ENCODE peak calls at places on chromosomes 12 and 14, in ten cellular contexts. U is AG04449; C is transverse colon; G is fibroblast of villous mesenchyme; Z is tibial nerve; M is CD8-positive, alpha-beta T cell; J is left lung; T is thyroid gland; Y is K562; O is brain microvascular endothelial cell. L is an unnamed sample.

GRCh38 chr14:48536318-48536717 is 860.9 kb upstream of the MDGA2 start:
- DNase-seq in J (no peak), C (no peak), M (no peak), G (peak), O (no peak), Z (no peak), Y (no peak), T (no peak), U (no peak), L (peak)

GRCh38 chr12:124566181-124567034 is 1.0 kb downstream of the NCOR2 start:
- DNase-seq in Y (peak), M (peak), G (peak), J (peak), T (peak), U (no peak), Z (peak), C (peak), O (peak), L (peak)

GRCh38 chr12:103046154-103046553 is 88.7 kb downstream of the ASCL1 start:
- DNase-seq in U (no peak), J (no peak), Y (no peak), T (no peak), G (no peak), M (no peak), O (no peak), Z (no peak), C (no peak), L (no peak)

GRCh38 chr12:111437816-111438454 is 32.2 kb downstream of the SH2B3 start:
- DNase-seq in G (peak), Z (peak), C (peak), M (peak), Y (no peak), J (no peak), O (peak), T (no peak), U (no peak), L (no peak)

GRCh38 chr14:89330236-89331002 is 86.6 kb downstream of the FOXN3 start:
- DNase-seq in U (peak), C (peak), G (peak), Y (no peak), O (peak), J (no peak), M (no peak), T (no peak), Z (peak), L (no peak)

GRCh38 chr12:124837958-124838803 is 25.5 kb downstream of the SCARB1 start:
- DNase-seq in J (peak), U (peak), T (peak), Y (no peak), C (peak), O (peak), M (no peak), Z (peak), G (peak), L (no peak)

GRCh38 chr12:125861299-125862281 is 796.4 kb downstream of the AACS start:
- DNase-seq in M (no peak), C (peak), U (no peak), T (peak), J (peak), G (peak), O (no peak), Z (peak), Y (peak), L (no peak)

GRCh38 chr12:16955083-16955657 is 349.2 kb upstream of the LMO3 start:
- DNase-seq in G (peak), Z (no peak), O (no peak), M (no peak), U (no peak), C (no peak), T (no peak), Y (no peak), J (no peak), L (no peak)

GRCh38 chr12:118377891-118378470 is 1.6 kb downstream of the SUDS3 start:
- DNase-seq in U (no peak), G (peak), T (peak), J (no peak), Z (peak), C (peak), Y (peak), O (peak), M (peak), L (peak)

GRCh38 chr12:69096669-69097364 is 142.6 kb upstream of the CPSF6 start:
- DNase-seq in Y (no peak), J (no peak), C (no peak), U (no peak), T (no peak), M (no peak), G (no peak), O (peak), Z (no peak), L (no peak)

GRCh38 chr14:105742531-105742848 is 216.1 kb downstream of the TMEM121 start:
- DNase-seq in O (no peak), Y (no peak), U (no peak), T (no peak), J (peak), C (no peak), G (no peak), M (no peak), Z (no peak), L (no peak)

GRCh38 chr14:87992720-87993484 is at the start of gene GALC:
- DNase-seq in J (peak), O (peak), Z (peak), C (peak), T (peak), G (peak), U (peak), M (peak), Y (peak), L (peak)

GRCh38 chr14:20683125-20683895 is 1.1 kb upstream of the RNASE4 start:
- DNase-seq in O (peak), T (peak), U (peak), J (peak), G (peak), Y (peak), M (peak), Z (peak), C (peak), L (peak)

GRCh38 chr14:67567654-67568053 is 32.4 kb downstream of the PIGH start:
- DNase-seq in U (no peak), J (no peak), Y (no peak), T (peak), M (no peak), C (no peak), G (no peak), Z (no peak), O (no peak), L (no peak)

GRCh38 chr14:99116741-99117295 is 155.2 kb downstream of the BCL11B start:
- DNase-seq in C (no peak), M (no peak), U (no peak), J (no peak), G (no peak), Y (no peak), Z (peak), O (no peak), T (no peak), L (no peak)

GRCh38 chr12:9335867-9336266 is 127.7 kb upstream of the PZP start:
- DNase-seq in T (no peak), J (no peak), Y (no peak), G (no peak), U (no peak), C (no peak), M (no peak), O (no peak), Z (no peak), L (no peak)

GRCh38 chr12:106229036-106229591 is 18.7 kb downstream of the CKAP4 start:
- DNase-seq in Z (no peak), C (no peak), J (no peak), T (no peak), M (no peak), O (no peak), U (no peak), Y (no peak), G (no peak), L (no peak)

GRCh38 chr14:50272498-50272897 is 39.5 kb downstream of the L2HGDH start:
- DNase-seq in J (no peak), U (no peak), C (no peak), Y (no peak), O (no peak), Z (no peak), M (no peak), G (peak), T (no peak), L (no peak)

GRCh38 chr12:103639983-103640382 is 52.9 kb downstream of the STAB2 start:
- DNase-seq in Y (no peak), J (no peak), Z (no peak), O (no peak), M (no peak), C (no peak), G (no peak), T (no peak), U (no peak), L (no peak)

GRCh38 chr14:93078830-93079229 is 36.9 kb downstream of the ITPK1 start:
- DNase-seq in Z (peak), U (peak), M (no peak), J (no peak), O (peak), T (no peak), C (no peak), G (peak), Y (no peak), L (no peak)

GRCh38 chr14:49992901-49993335 is 100.0 kb downstream of the ARF6 start:
- DNase-seq in Z (no peak), J (no peak), U (no peak), O (peak), M (no peak), T (no peak), G (peak), Y (no peak), C (no peak), L (no peak)

GRCh38 chr14:100524933-100525243 is 62.3 kb downstream of the BEGAIN start:
- DNase-seq in Z (no peak), C (no peak), Y (peak), M (peak), T (no peak), O (peak), G (peak), J (peak), U (no peak), L (no peak)

GRCh38 chr14:90693413-90693812 is 122.8 kb downstream of the TTC7B start:
- DNase-seq in T (no peak), C (no peak), M (no peak), G (no peak), O (no peak), U (no peak), Z (no peak), J (no peak), Y (no peak), L (no peak)

GRCh38 chr12:82325540-82326336 is 32.4 kb downstream of the CCDC59 start:
- DNase-seq in C (no peak), U (no peak), J (no peak), O (no peak), M (no peak), G (no peak), Z (no peak), Y (no peak), T (no peak), L (no peak)

GRCh38 chr14:52060080-52060479 is 8.8 kb downstream of the NID2 start:
- DNase-seq in Y (no peak), O (no peak), Z (no peak), M (no peak), C (peak), J (no peak), T (peak), U (no peak), G (no peak), L (no peak)

GRCh38 chr12:13173537-13173936 is 23.0 kb upstream of the EMP1 start:
- DNase-seq in C (peak), O (peak), T (peak), J (no peak), M (no peak), Z (peak), G (peak), Y (no peak), U (peak), L (no peak)

GRCh38 chr14:26709019-26709418 is 111.2 kb upstream of the NOVA1 start:
- DNase-seq in J (no peak), G (no peak), Z (no peak), Y (no peak), U (no peak), M (no peak), O (no peak), C (no peak), T (no peak), L (no peak)

GRCh38 chr12:32400114-32400672 is 835 bp downstream of the FGD4 start:
- DNase-seq in U (no peak), O (no peak), M (no peak), Z (no peak), G (no peak), T (no peak), C (peak), Y (peak), J (no peak), L (peak)

GRCh38 chr14:22225526-22226133 is 363.4 kb downstream of the DAD1 start:
- DNase-seq in O (peak), J (no peak), T (no peak), U (peak), M (no peak), C (no peak), G (peak), Y (no peak), Z (no peak), L (no peak)

GRCh38 chr14:22226381-22226780 is 362.6 kb downstream of the DAD1 start:
- DNase-seq in G (no peak), U (no peak), O (peak), Y (peak), C (no peak), M (no peak), Z (no peak), J (no peak), T (no peak), L (peak)

GRCh38 chr14:22220427-22220826 is 368.6 kb downstream of the DAD1 start:
- DNase-seq in G (no peak), C (no peak), O (no peak), U (no peak), Z (no peak), M (no peak), T (no peak), Y (no peak), J (no peak), L (no peak)

GRCh38 chr14:22218729-22219128 is 370.3 kb downstream of the DAD1 start:
- DNase-seq in Z (no peak), C (no peak), J (no peak), T (no peak), Y (no peak), M (no peak), U (no peak), O (no peak), G (no peak), L (no peak)

GRCh38 chr14:22221508-22221907 is 367.5 kb downstream of the DAD1 start:
- DNase-seq in Z (no peak), Y (peak), T (no peak), C (no peak), U (no peak), G (peak), M (no peak), J (no peak), O (peak), L (peak)
- TF ChIP-seq CTCF in Z (no peak), Y (no peak), T (no peak), C (peak), U (peak), G (peak), M (no peak), J (peak), O (peak), L (peak)

DNA sequence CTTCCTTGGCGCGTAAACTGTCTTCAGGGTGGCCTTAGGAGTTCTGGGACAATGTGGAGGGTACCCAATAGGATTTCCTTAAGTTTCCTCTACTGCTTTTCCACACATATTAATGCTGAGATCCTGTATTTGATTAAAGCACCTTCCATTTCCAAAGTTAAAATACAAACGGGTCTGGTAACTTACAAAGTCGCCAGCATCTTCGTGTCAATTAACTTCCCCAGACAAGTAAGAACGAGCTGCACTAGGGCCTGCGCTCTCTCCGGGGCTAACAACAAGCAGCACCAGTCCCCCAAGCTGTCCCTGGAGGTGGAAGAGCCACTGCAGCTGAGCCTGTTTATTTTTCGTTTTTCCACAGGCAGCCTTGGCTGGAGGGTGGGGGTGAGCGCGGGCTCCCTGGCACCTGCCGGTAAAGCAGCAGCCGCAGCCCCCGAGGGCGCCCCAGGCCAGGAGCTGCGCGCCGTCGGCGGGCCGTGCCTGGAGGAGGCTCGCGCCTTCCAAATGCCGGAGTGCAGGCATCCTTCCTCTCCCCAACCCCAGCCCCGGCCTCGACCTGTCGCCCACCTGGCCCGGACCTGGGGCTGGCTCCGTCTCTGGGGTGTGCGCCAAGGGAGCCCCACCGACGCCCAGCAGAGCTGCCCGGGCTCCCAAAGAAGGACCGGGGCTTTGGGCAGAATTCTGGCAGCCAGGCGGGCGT is 130.7 kb downstream of the NDUFA12 start:
- DNase-seq in G (peak), U (no peak), C (no peak), Y (no peak), J (peak), Z (no peak), M (no peak), T (peak), O (no peak), L (no peak)
- H3K4me3 ChIP-seq in G (peak), U (no peak), C (peak), Y (no peak), J (peak), Z (peak), M (no peak), T (peak), O (no peak), L (peak)

DNA sequence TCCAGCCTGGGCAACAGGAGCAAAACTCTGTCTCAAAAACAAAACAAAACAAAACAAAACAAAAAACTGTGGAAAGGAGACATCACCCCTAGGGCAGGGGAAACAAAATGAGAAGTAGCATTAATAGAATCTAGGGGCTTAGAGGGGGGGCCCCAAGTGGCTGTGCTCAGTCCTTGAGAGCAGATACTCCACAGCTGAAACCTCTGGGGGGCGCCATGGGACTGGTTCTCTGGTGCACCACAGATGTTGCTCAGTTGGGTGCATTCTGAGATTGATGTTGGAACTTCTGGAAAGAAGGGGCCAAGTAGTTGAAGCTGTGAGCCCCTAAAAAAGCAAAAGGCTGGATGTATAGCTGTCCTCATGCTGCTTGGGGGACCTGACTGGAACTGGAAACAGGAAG is 11.8 kb upstream of the SYNE2 start:
- DNase-seq in J (no peak), Y (no peak), O (no peak), G (peak), C (peak), T (no peak), Z (no peak), U (no peak), M (peak), L (no peak)
- TF ChIP-seq CTCF in J (no peak), Y (peak), O (peak), G (peak), C (no peak), T (no peak), Z (no peak), U (no peak), M (peak), L (no peak)

DNA sequence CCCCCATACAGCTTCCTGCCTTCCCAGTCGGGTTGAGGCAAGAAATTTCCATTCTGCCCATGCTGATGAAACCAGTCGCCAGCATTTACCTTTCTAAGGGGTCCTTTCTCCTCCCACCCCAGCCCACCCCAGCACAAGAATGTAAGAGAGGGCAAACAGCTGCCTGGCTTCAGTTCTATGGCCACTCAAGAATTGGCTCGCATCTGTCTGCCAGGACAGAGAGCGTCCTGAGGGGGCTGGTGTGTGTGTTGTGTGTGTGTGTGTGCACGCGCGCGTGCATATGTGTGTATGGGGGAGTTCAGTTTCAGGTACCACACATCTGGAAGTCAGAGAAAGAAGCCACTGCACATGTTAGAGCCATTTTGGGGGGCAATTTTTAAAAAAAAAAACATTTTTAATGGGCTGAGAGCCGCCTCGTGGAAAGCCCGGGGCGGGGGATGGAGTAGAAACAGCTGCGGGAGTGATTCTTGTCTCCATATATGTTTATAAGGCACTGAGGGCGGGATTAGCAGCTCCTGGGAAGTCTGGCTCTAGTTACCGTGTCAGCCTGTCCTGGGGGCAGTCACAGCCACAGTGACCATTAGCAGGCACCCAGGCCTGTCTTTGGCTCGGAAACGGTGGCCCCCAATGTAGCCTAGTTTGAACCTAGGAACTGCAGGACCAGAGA is at the start of gene WNT5B:
- DNase-seq in G (no peak), T (no peak), O (no peak), M (no peak), J (no peak), U (no peak), Y (no peak), C (no peak), Z (no peak), L (no peak)
- H3K4me3 ChIP-seq in G (peak), T (no peak), O (peak), M (peak), J (peak), U (peak), Y (no peak), C (peak), Z (peak), L (peak)

DNA sequence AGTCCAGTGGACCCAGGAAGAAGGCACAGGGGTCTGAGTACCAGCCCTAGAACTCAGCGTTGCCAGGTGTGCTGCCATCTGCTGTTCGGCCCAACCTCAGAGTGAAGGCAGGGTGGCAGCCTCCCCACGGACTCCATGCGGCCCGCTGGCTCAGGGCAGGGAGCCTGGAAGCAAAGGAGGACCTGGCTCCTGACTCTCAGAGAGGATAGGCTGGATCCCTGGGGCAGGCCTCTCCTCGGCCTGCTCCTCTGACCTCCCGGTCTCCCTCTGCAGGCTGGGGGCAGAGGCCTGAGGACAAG is 10.1 kb downstream of the MCRS1 start:
- DNase-seq in M (no peak), J (peak), Y (no peak), T (no peak), Z (no peak), G (no peak), C (no peak), O (no peak), U (no peak), L (no peak)
- TF ChIP-seq CTCF in M (no peak), J (no peak), Y (no peak), T (no peak), Z (no peak), G (peak), C (no peak), O (peak), U (peak), L (peak)

DNA sequence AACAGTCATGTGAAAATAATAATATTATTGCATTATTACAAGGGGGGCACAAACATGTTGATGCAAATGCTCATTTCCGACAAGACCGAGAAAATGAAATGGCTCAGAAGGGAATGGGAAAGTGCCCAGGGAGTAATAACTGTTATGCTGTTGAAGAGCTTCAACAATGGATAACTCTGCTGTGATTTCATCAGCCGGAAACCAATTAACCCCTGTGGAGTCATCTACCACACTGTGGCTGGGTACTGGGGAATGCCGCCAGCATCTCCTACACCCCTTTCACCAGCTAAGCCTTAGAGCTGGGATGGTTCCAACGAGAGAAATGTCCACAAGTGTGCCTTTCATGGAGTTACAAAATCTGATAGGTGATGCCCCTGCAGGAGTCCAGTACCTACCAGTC is 509.4 kb upstream of the CCDC196 start:
- DNase-seq in J (no peak), U (no peak), G (no peak), Y (no peak), O (no peak), M (no peak), T (no peak), C (no peak), Z (no peak), L (no peak)
- H3K4me3 ChIP-seq in J (no peak), U (no peak), G (no peak), Y (no peak), O (no peak), M (no peak), T (no peak), C (no peak), Z (no peak), L (no peak)

GRCh38 chr12:58105225-58106119 is 164.1 kb downstream of the ATP23 start:
- DNase-seq in Z (no peak), M (no peak), T (peak), C (no peak), G (peak), U (no peak), Y (no peak), J (no peak), O (peak), L (no peak)
- TF ChIP-seq CTCF in Z (no peak), M (no peak), T (no peak), C (no peak), G (peak), U (no peak), Y (no peak), J (no peak), O (peak), L (peak)